ENCODE peak calls at places on chromosomes 13 and 19, in eight cellular contexts. C, O, B, Q, G, I, S and R are unnamed samples.

GRCh38 chr19:40872209-40872608 is 9.8 kb downstream of the CYP2A7 start:
- DNase-seq in B (no peak), C (no peak), Q (no peak), I (no peak), S (no peak), G (no peak), O (no peak), R (no peak)

GRCh38 chr13:45231722-45232121 is 30.9 kb upstream of the KCTD4 start:
- DNase-seq in B (no peak), S (peak), I (peak), G (no peak), C (no peak), O (no peak), Q (no peak), R (no peak)

GRCh38 chr19:719636-720377 is 11.1 kb downstream of the PALM start:
- DNase-seq in Q (no peak), S (no peak), C (no peak), I (peak), G (no peak), B (no peak), O (no peak), R (no peak)

GRCh38 chr19:28575816-28576215 is 637.1 kb downstream of the UQCRFS1 start:
- DNase-seq in B (no peak), O (no peak), G (no peak), C (no peak), I (no peak), Q (no peak), S (no peak), R (no peak)

GRCh38 chr19:49595819-49596404 is 4.9 kb downstream of the PRR12 start:
- DNase-seq in Q (no peak), I (no peak), O (no peak), S (no peak), C (no peak), G (no peak), B (no peak), R (no peak)

GRCh38 chr13:45511310-45512147 is 46.8 kb downstream of the COG3 start:
- DNase-seq in Q (peak), I (peak), O (no peak), S (peak), C (peak), G (peak), B (no peak), R (peak)

GRCh38 chr13:110714798-110715394 is 1.4 kb downstream of the ING1 start:
- DNase-seq in Q (peak), B (peak), C (no peak), O (no peak), G (no peak), S (no peak), I (no peak), R (peak)

GRCh38 chr19:49767380-49767779 is 579 bp downstream of the AP2A1 start:
- DNase-seq in S (peak), C (no peak), O (no peak), B (no peak), Q (no peak), I (no peak), G (no peak), R (no peak)

GRCh38 chr13:62747152-62747551 is 1331.5 kb upstream of the PCDH20 start:
- DNase-seq in I (no peak), S (no peak), C (no peak), O (no peak), G (no peak), Q (no peak), B (no peak), R (no peak)

GRCh38 chr19:47111081-47111589 is 2.4 kb downstream of the ZC3H4 start:
- DNase-seq in G (no peak), B (no peak), O (no peak), I (peak), S (peak), Q (peak), C (no peak), R (no peak)

GRCh38 chr19:57813919-57814504 is 701 bp downstream of the ZNF552 start:
- DNase-seq in I (no peak), Q (peak), S (no peak), G (no peak), B (no peak), C (peak), O (no peak), R (peak)

GRCh38 chr13:89899302-89900103 is 1448.0 kb upstream of the MIR17HG start:
- DNase-seq in I (no peak), B (no peak), C (no peak), Q (no peak), S (no peak), O (no peak), G (no peak), R (peak)

GRCh38 chr13:71290963-71291937 is 575.8 kb downstream of the DACH1 start:
- DNase-seq in O (no peak), C (peak), S (peak), Q (peak), G (no peak), I (no peak), B (no peak), R (peak)

GRCh38 chr13:114151565-114152284 is 19.3 kb upstream of the RASA3 start:
- DNase-seq in O (no peak), S (no peak), Q (peak), C (no peak), I (no peak), B (no peak), G (peak), R (no peak)

GRCh38 chr13:49649244-49649962 is 21.1 kb downstream of the ARL11 start:
- DNase-seq in I (no peak), C (peak), S (peak), Q (no peak), G (no peak), B (no peak), O (no peak), R (peak)

GRCh38 chr19:29528946-29529645 is 3.3 kb downstream of the VSTM2B start:
- DNase-seq in I (no peak), G (no peak), Q (no peak), B (peak), C (peak), O (no peak), S (no peak), R (no peak)

GRCh38 chr19:43983544-43983911 is 460 bp upstream of the ZNF155 start:
- DNase-seq in G (no peak), B (no peak), Q (no peak), S (no peak), I (no peak), C (no peak), O (no peak), R (no peak)

GRCh38 chr19:21463449-21464105 is 41.8 kb upstream of the ZNF429 start:
- DNase-seq in O (peak), C (no peak), G (no peak), I (peak), Q (no peak), B (peak), S (no peak), R (no peak)

GRCh38 chr13:43293008-43293407 is 269.6 kb downstream of the DNAJC15 start:
- DNase-seq in C (no peak), S (no peak), I (no peak), O (no peak), G (no peak), B (no peak), Q (no peak), R (no peak)

GRCh38 chr13:67964091-67964490 is 734.0 kb upstream of the PCDH9 start:
- DNase-seq in I (no peak), O (no peak), Q (no peak), G (no peak), B (no peak), C (no peak), S (no peak), R (no peak)

GRCh38 chr19:6056801-6057650 is 53.3 kb downstream of the RFX2 start:
- DNase-seq in B (no peak), Q (peak), O (no peak), S (peak), I (no peak), C (peak), G (no peak), R (peak)

GRCh38 chr19:33773704-33774624 is 22.7 kb upstream of the KCTD15 start:
- DNase-seq in I (peak), B (no peak), S (no peak), Q (no peak), C (no peak), O (no peak), G (no peak), R (no peak)

GRCh38 chr13:96900992-96901391 is 93.3 kb downstream of the OXGR1 start:
- DNase-seq in S (no peak), C (no peak), O (no peak), Q (no peak), I (peak), G (no peak), B (peak), R (no peak)

GRCh38 chr13:69389899-69390298 is 717.7 kb upstream of the ATXN8OS start:
- DNase-seq in Q (peak), I (no peak), O (no peak), G (no peak), S (no peak), B (no peak), C (no peak), R (no peak)

GRCh38 chr13:27650312-27650711 is 28.6 kb downstream of the POLR1D start:
- DNase-seq in I (no peak), S (no peak), C (no peak), B (no peak), G (no peak), O (no peak), Q (no peak), R (no peak)

GRCh38 chr13:48749144-48749543 is 95.4 kb downstream of the CYSLTR2 start:
- DNase-seq in Q (no peak), I (no peak), S (no peak), B (no peak), G (no peak), O (no peak), C (no peak), R (no peak)

GRCh38 chr19:28883241-28883693 is 329.7 kb downstream of the UQCRFS1 start:
- DNase-seq in I (no peak), B (no peak), G (no peak), S (no peak), Q (no peak), O (no peak), C (no peak), R (no peak)

GRCh38 chr19:35116085-35116801 is 620 bp downstream of the FXYD3 start:
- DNase-seq in Q (no peak), S (no peak), I (no peak), G (no peak), C (no peak), O (no peak), B (no peak), R (no peak)

GRCh38 chr19:39084732-39085080 is 538 bp downstream of the ACP7 start:
- DNase-seq in S (no peak), O (no peak), Q (no peak), B (no peak), C (no peak), G (no peak), I (no peak), R (no peak)

GRCh38 chr19:14325863-14326262 is 55.4 kb upstream of the ADGRE5 start:
- DNase-seq in B (no peak), I (no peak), O (no peak), C (peak), S (no peak), G (no peak), Q (no peak), R (no peak)

GRCh38 chr13:74062933-74063332 is 71.3 kb downstream of the KLF12 start:
- DNase-seq in O (no peak), G (no peak), I (no peak), B (no peak), Q (no peak), S (no peak), C (no peak), R (no peak)

DNA sequence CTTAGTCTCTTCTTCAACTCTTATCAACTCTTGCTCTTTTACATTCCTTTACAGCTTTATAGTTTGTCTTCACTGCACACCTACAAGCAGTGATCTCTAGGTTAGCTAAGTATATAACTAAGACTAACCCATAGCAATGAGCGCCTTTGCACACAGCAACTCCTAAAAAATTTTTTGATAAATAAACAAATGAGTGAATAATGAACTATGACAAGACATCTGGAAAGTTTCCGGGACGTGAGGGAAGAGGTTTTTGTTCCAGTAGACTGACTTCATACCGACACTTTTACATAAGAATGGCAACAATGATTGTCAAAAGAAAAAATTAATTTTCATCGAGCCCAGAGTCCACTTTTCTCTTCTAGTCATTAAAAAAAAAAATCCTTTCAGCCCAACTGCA is 98.3 kb downstream of the ELF1 start:
- DNase-seq in B (no peak), I (no peak), Q (no peak), O (no peak), G (no peak), C (no peak), S (no peak), R (no peak)
- TF ChIP-seq MAX in B (no peak), I (no peak), Q (no peak), O (no peak), G (no peak), C (no peak), S (no peak), R (no peak)

DNA sequence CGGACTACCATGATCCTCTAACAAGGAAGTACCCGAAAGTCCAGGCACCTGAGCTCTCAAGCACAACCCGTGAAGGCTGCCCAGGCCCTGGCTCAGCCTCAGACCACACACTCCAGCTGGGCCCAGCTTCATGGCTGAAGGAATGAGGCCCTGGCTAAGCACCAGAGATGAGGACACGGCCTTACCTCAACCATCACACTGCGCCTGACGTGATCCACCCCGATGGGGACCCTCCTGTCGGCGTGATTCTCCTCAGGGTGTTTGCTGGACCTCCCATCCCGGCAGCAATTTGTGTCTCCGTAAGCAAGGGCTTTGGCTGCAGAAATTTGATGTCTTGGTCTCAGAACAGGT is 56.5 kb downstream of the F2RL3 start:
- DNase-seq in I (no peak), B (no peak), C (no peak), Q (no peak), G (no peak), S (no peak), O (no peak), R (no peak)
- TF ChIP-seq MAX in I (no peak), B (no peak), C (no peak), Q (no peak), G (no peak), S (no peak), O (no peak), R (no peak)

GRCh38 chr13:31556376-31556775 is 182.9 kb upstream of the RXFP2 start:
- DNase-seq in G (no peak), I (no peak), B (no peak), S (no peak), O (no peak), Q (no peak), C (no peak), R (no peak)
- TF ChIP-seq MAX in G (no peak), I (no peak), B (no peak), S (no peak), O (no peak), Q (no peak), C (no peak), R (no peak)

GRCh38 chr19:55173186-55173716 is 6.8 kb upstream of the DNAAF3 start:
- DNase-seq in C (no peak), G (no peak), B (no peak), S (no peak), I (no peak), O (no peak), Q (no peak), R (no peak)
- TF ChIP-seq MAX in C (no peak), G (no peak), B (no peak), S (no peak), I (no peak), O (no peak), Q (no peak), R (no peak)

DNA sequence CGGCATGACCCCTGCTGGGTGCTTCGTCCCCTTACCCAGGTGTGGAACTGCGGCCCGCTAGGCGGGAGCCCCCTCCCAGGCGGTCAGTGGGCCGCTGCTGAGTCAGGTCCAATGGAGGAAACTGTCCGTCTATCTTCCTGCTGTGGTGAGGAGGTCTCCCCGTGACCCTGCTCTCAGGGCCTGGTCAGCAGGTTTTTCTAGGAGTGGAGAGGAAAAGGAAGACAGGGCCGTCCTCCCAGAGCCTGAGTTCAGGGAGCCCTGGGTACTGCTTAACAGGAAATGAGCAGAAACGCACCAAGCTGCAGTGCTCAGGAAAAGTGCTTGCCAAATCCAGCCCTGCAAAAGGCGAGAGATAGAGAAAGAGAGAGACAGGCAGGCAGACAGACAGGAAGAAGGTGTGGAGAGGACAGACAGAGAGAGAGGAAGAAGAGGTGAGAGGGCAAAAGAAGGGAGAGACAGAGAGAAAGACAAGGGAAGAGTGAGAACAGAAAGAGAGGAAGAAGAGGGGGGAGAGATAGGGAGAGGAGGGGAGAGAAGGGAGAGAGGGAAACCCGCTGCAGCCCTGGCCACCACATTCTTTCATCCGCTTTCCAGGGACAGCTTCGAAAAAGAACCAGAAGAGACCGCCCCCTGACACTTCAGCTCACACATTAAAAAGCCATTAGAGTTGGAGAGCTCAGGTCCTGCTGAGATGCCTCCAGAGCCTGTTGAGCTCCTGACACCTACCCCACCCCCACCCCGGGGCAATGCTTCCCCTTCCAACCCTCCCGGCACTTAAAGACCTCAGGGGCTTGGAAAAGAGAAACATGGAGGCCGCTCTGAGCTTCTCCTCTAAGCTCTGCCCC is 10.1 kb downstream of the SH3GL1 start:
- DNase-seq in B (peak), I (no peak), O (peak), G (no peak), Q (no peak), C (no peak), S (peak), R (no peak)
- TF ChIP-seq MAX in B (no peak), I (no peak), O (no peak), G (no peak), Q (no peak), C (no peak), S (peak), R (no peak)